ENCODE peak calls at places on chromosomes 11 and 22, in eight cellular contexts. One of them, this sample, is unnamed. For H3K4me1, the result is how much of the 10 kb centered on the place peaks cover.

GRCh38 chr11:95593101-95593500 is 196.5 kb downstream of the FAM76B start:
- DNase-seq in Peyer's patch: no peak
- DNase-seq in tibial nerve: no peak
- DNase-seq in psoas muscle: no peak
- DNase-seq in IMR-90: peak
- DNase-seq in lung: no peak
- DNase-seq in A549: no peak
- DNase-seq in neural progenitor cell: no peak
- DNase-seq in this sample: no peak

GRCh38 chr11:68038718-68039525 is at the start of gene TCIRG1:
- DNase-seq in neural progenitor cell: peak
- DNase-seq in IMR-90: peak
- DNase-seq in lung: peak
- DNase-seq in psoas muscle: peak
- DNase-seq in tibial nerve: peak
- DNase-seq in Peyer's patch: peak
- DNase-seq in A549: peak
- DNase-seq in this sample: peak

GRCh38 chr11:3121931-3122774 is 43.0 kb downstream of the OSBPL5 start:
- DNase-seq in tibial nerve: no peak
- DNase-seq in IMR-90: no peak
- DNase-seq in lung: no peak
- DNase-seq in Peyer's patch: peak
- DNase-seq in neural progenitor cell: no peak
- DNase-seq in psoas muscle: no peak
- DNase-seq in A549: no peak
- DNase-seq in this sample: peak

GRCh38 chr22:32717337-32718240 is 83.9 kb upstream of the TIMP3 start:
- DNase-seq in psoas muscle: peak
- DNase-seq in Peyer's patch: no peak
- DNase-seq in lung: no peak
- DNase-seq in A549: no peak
- DNase-seq in IMR-90: peak
- DNase-seq in neural progenitor cell: no peak
- DNase-seq in tibial nerve: no peak
- DNase-seq in this sample: peak

GRCh38 chr11:108497317-108498045 is 703 bp downstream of the POGLUT3 start:
- DNase-seq in psoas muscle: peak
- DNase-seq in IMR-90: peak
- DNase-seq in tibial nerve: peak
- DNase-seq in neural progenitor cell: peak
- DNase-seq in Peyer's patch: peak
- DNase-seq in lung: peak
- DNase-seq in A549: peak
- DNase-seq in this sample: peak

GRCh38 chr11:116605543-116605942 is 167.2 kb downstream of the BUD13 start:
- DNase-seq in neural progenitor cell: peak
- DNase-seq in IMR-90: peak
- DNase-seq in A549: no peak
- DNase-seq in psoas muscle: no peak
- DNase-seq in lung: no peak
- DNase-seq in Peyer's patch: no peak
- DNase-seq in tibial nerve: no peak
- DNase-seq in this sample: no peak

GRCh38 chr11:8003187-8003586 is 16.1 kb downstream of the EIF3F start:
- DNase-seq in tibial nerve: no peak
- DNase-seq in Peyer's patch: no peak
- DNase-seq in A549: no peak
- DNase-seq in neural progenitor cell: no peak
- DNase-seq in IMR-90: no peak
- DNase-seq in lung: no peak
- DNase-seq in psoas muscle: no peak
- DNase-seq in this sample: no peak

GRCh38 chr11:131465746-131466145 is 95.3 kb downstream of the NTM start:
- DNase-seq in psoas muscle: no peak
- DNase-seq in neural progenitor cell: peak
- DNase-seq in Peyer's patch: no peak
- DNase-seq in IMR-90: no peak
- DNase-seq in tibial nerve: no peak
- DNase-seq in lung: no peak
- DNase-seq in A549: no peak
- DNase-seq in this sample: no peak

GRCh38 chr11:132300283-132300682 is 929.9 kb downstream of the NTM start:
- DNase-seq in psoas muscle: no peak
- DNase-seq in neural progenitor cell: peak
- DNase-seq in IMR-90: peak
- DNase-seq in tibial nerve: no peak
- DNase-seq in A549: no peak
- DNase-seq in lung: no peak
- DNase-seq in Peyer's patch: no peak
- DNase-seq in this sample: no peak

GRCh38 chr11:15258433-15259350 is 144.0 kb downstream of the INSC start:
- DNase-seq in neural progenitor cell: peak
- DNase-seq in psoas muscle: no peak
- DNase-seq in A549: peak
- DNase-seq in tibial nerve: no peak
- DNase-seq in lung: no peak
- DNase-seq in IMR-90: peak
- DNase-seq in Peyer's patch: no peak
- DNase-seq in this sample: no peak

GRCh38 chr11:94885133-94885532 is 88.2 kb downstream of the CWC15 start:
- DNase-seq in tibial nerve: no peak
- DNase-seq in lung: peak
- DNase-seq in psoas muscle: no peak
- DNase-seq in A549: no peak
- DNase-seq in Peyer's patch: no peak
- DNase-seq in neural progenitor cell: no peak
- DNase-seq in IMR-90: no peak
- DNase-seq in this sample: no peak

GRCh38 chr22:50730941-50731661 is 6.9 kb upstream of the ACR start:
- DNase-seq in psoas muscle: no peak
- DNase-seq in neural progenitor cell: no peak
- DNase-seq in Peyer's patch: peak
- DNase-seq in lung: no peak
- DNase-seq in tibial nerve: no peak
- DNase-seq in A549: no peak
- DNase-seq in IMR-90: no peak
- DNase-seq in this sample: peak

GRCh38 chr22:27990879-27991278 is 71.8 kb upstream of the PITPNB start:
- DNase-seq in psoas muscle: peak
- DNase-seq in IMR-90: peak
- DNase-seq in lung: no peak
- DNase-seq in A549: peak
- DNase-seq in tibial nerve: peak
- DNase-seq in Peyer's patch: peak
- DNase-seq in neural progenitor cell: peak
- DNase-seq in this sample: peak

GRCh38 chr11:6557761-6558674 is 45.4 kb downstream of the RRP8 start:
- DNase-seq in A549: no peak
- DNase-seq in IMR-90: no peak
- DNase-seq in tibial nerve: peak
- DNase-seq in neural progenitor cell: no peak
- DNase-seq in lung: peak
- DNase-seq in Peyer's patch: no peak
- DNase-seq in psoas muscle: no peak
- DNase-seq in this sample: no peak

DNA sequence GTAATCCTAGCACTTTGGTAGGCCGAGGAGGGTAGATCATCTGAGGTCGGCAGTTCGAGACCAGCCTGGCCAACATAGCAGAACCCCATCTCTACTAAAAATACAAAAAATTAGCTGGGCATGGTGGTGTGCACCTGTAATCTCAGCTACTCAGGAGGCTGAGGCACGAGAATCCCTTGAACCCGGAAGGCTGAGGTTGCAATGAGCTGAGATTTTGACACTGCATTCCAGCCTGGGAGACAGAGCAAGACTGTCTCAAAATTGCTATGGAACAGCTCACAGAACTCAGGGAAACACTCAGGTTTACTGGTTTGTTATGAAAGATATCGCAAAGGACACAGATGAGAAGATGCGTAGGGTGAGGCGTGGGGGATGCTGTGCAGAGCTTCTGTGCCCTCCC is 2.7 kb downstream of the FAM118A start:
- DNase-seq in Peyer's patch: no peak
- DNase-seq in neural progenitor cell: no peak
- DNase-seq in A549: no peak
- DNase-seq in lung: no peak
- DNase-seq in psoas muscle: no peak
- DNase-seq in tibial nerve: no peak
- DNase-seq in IMR-90: no peak
- DNase-seq in this sample: no peak
- H3K4me1 ChIP-seq in Peyer's patch: under half
- H3K4me1 ChIP-seq in neural progenitor cell: under half
- H3K4me1 ChIP-seq in A549: under half
- H3K4me1 ChIP-seq in lung: under half
- H3K4me1 ChIP-seq in psoas muscle: under half
- H3K4me1 ChIP-seq in tibial nerve: under half
- H3K4me1 ChIP-seq in IMR-90: under half
- H3K4me1 ChIP-seq in this sample: under half

DNA sequence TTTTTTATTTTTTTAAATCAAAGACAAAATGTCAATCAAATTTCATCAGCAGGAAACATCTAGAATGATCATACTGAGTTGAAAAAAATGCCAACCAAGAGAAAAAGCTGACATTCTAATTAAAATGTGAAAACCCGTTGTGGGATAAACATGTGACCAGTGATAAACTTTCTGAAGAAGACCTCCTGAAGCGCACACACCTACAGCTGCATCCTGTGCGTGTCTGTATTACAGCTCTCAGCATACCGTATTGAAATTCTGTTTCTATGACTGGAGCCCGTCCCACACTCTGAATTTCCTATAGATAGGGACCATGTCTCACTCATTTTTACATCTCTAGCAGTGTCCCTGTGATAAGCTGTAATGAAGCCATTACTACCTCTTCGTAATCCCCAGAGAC is 12.2 kb upstream of the NUP50 start:
- DNase-seq in IMR-90: no peak
- DNase-seq in tibial nerve: no peak
- DNase-seq in A549: no peak
- DNase-seq in Peyer's patch: no peak
- DNase-seq in neural progenitor cell: no peak
- DNase-seq in psoas muscle: no peak
- DNase-seq in lung: no peak
- DNase-seq in this sample: no peak
- H3K4me1 ChIP-seq in IMR-90: under half
- H3K4me1 ChIP-seq in tibial nerve: under half
- H3K4me1 ChIP-seq in A549: under half
- H3K4me1 ChIP-seq in Peyer's patch: under half
- H3K4me1 ChIP-seq in neural progenitor cell: under half
- H3K4me1 ChIP-seq in psoas muscle: under half
- H3K4me1 ChIP-seq in lung: under half
- H3K4me1 ChIP-seq in this sample: under half

DNA sequence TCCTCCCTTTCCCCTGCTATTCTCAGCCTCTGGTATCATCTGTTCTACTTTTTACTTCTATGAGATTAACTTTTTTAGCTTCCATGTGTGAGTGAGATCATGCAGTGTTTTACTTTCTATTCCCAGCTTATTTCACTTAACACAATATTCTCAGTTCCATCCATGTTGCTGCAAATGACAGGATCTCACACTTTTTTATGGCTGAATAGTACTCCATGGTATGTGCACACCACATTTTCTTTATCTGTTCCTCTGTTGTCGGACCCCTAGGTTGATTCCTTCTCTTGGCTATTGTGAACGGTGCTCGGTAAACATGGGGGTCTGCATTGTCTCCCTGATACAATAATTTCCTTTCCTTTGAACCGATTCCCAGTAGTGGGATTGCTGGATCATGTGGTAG is 81.0 kb upstream of the RAB1B start:
- DNase-seq in neural progenitor cell: no peak
- DNase-seq in Peyer's patch: no peak
- DNase-seq in psoas muscle: no peak
- DNase-seq in tibial nerve: no peak
- DNase-seq in A549: no peak
- DNase-seq in IMR-90: no peak
- DNase-seq in lung: no peak
- DNase-seq in this sample: no peak
- H3K4me1 ChIP-seq in neural progenitor cell: under half
- H3K4me1 ChIP-seq in Peyer's patch: under half
- H3K4me1 ChIP-seq in psoas muscle: under half
- H3K4me1 ChIP-seq in tibial nerve: under half
- H3K4me1 ChIP-seq in A549: under half
- H3K4me1 ChIP-seq in IMR-90: under half
- H3K4me1 ChIP-seq in lung: under half
- H3K4me1 ChIP-seq in this sample: under half

DNA sequence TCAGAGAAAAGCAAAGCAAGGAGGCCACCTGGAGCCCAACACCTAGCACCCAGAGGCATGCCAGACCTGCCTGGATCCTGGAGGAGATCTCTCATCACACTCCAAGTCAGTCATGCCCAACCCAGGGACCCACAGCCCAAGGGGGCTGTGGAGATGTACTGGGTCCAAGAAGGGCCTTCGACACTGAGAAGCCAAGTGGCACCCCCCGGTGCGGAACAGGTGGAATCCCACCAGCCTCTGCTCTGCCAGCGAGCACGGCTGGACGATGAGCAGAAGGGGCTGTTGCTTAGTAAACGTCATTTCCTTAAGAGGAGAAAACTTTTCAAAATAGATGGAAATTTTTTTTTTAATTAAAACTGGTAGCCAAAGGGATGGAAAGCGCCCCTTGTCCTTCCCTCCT is 171.9 kb upstream of the GRK3 start:
- DNase-seq in A549: no peak
- DNase-seq in Peyer's patch: no peak
- DNase-seq in lung: no peak
- DNase-seq in IMR-90: no peak
- DNase-seq in neural progenitor cell: no peak
- DNase-seq in tibial nerve: no peak
- DNase-seq in psoas muscle: no peak
- DNase-seq in this sample: no peak
- H3K4me1 ChIP-seq in A549: under half
- H3K4me1 ChIP-seq in Peyer's patch: under half
- H3K4me1 ChIP-seq in lung: under half
- H3K4me1 ChIP-seq in IMR-90: under half
- H3K4me1 ChIP-seq in neural progenitor cell: under half
- H3K4me1 ChIP-seq in tibial nerve: under half
- H3K4me1 ChIP-seq in psoas muscle: under half
- H3K4me1 ChIP-seq in this sample: under half